ENCODE peak calls at places on chromosomes 11 and 22, in five cellular contexts. I, X, R, Y and Q are unnamed samples.

GRCh38 chr11:5369793-5370192 is 13.8 kb upstream of the OR51M1 start:
- DNase-seq in I (peak), R (peak), Y (no peak), X (no peak), Q (no peak)

GRCh38 chr22:46162285-46162684 is 12.0 kb downstream of the PPARA start:
- DNase-seq in Y (no peak), X (no peak), R (no peak), I (no peak), Q (peak)

GRCh38 chr11:36550385-36551115 is 17.3 kb upstream of the RAG1 start:
- DNase-seq in I (no peak), X (no peak), Y (no peak), R (no peak), Q (no peak)

GRCh38 chr22:26494506-26494905 is 10.8 kb downstream of the SRRD start:
- DNase-seq in X (no peak), R (no peak), Y (no peak), I (no peak), Q (no peak)

GRCh38 chr22:26139320-26139719 is 29.9 kb upstream of the SEZ6L start:
- DNase-seq in X (no peak), Y (no peak), I (no peak), R (no peak), Q (no peak)

GRCh38 chr11:3201677-3202181 is 16.9 kb downstream of the MRGPRG start:
- DNase-seq in I (no peak), X (no peak), Y (no peak), R (no peak), Q (no peak)

GRCh38 chr11:45332486-45332934 is 46.4 kb upstream of the SYT13 start:
- DNase-seq in R (peak), X (no peak), Y (peak), I (peak), Q (no peak)

GRCh38 chr11:60932605-60933346 is 8.5 kb downstream of the TMEM132A start:
- DNase-seq in X (no peak), I (peak), R (no peak), Y (no peak), Q (peak)